ENCODE peak calls at places on chromosomes 2 and 18, in six cellular contexts. K is stomach, W is left ventricle myocardium inferior, T is GM23338, E is endodermal cell, F is breast epithelium. G is an unnamed sample.
A peak's percentile ranks its signal among the peaks of the same experiment; 100 is the strongest.

GRCh38 chr2:60936757-60937156 is 55.4 kb downstream of the REL start:
- DNase-seq in K (no peak), W (no peak), T (no peak), E (no peak), F (no peak), G (no peak)

GRCh38 chr2:28956415-28956826 is 24.7 kb upstream of the TOGARAM2 start:
- DNase-seq in K (no peak), W (no peak), T (peak; percentile 89), E (peak; percentile 91), F (no peak), G (no peak)

GRCh38 chr2:70258532-70258875 is 567 bp downstream of the PCYOX1 start:
- DNase-seq in K (peak; percentile 72), W (peak; percentile 85), T (peak; percentile 35), E (peak; percentile 76), F (peak; percentile 40), G (peak; percentile 71)

GRCh38 chr2:43022896-43023295 is 203.5 kb downstream of the ZFP36L2 start:
- DNase-seq in K (no peak), W (no peak), T (no peak), E (no peak), F (no peak), G (no peak)

GRCh38 chr2:231611273-231612198 is 18.9 kb downstream of the TEX44 start:
- DNase-seq in K (peak; percentile 65), W (no peak), T (peak; percentile 89), E (peak; percentile 89), F (peak; percentile 72), G (peak; percentile 76)

GRCh38 chr18:8177330-8178016 is 431.8 kb upstream of the RAB12 start:
- DNase-seq in K (peak; percentile 28), W (no peak), T (peak; percentile 50), E (no peak), F (no peak), G (no peak)

GRCh38 chr2:128536925-128537620 is 218.4 kb upstream of the HS6ST1 start:
- DNase-seq in K (peak; percentile 22), W (no peak), T (peak; percentile 64), E (peak; percentile 88), F (no peak), G (no peak)

GRCh38 chr2:231263118-231263831 is 64.8 kb downstream of the ARMC9 start:
- DNase-seq in K (no peak), W (no peak), T (no peak), E (no peak), F (no peak), G (no peak)

GRCh38 chr2:26685943-26686839 is 6.3 kb upstream of the KCNK3 start:
- DNase-seq in K (no peak), W (no peak), T (no peak), E (peak; percentile 74), F (no peak), G (no peak)

GRCh38 chr18:8391068-8391467 is 218.2 kb upstream of the RAB12 start:
- DNase-seq in K (no peak), W (no peak), T (no peak), E (no peak), F (no peak), G (no peak)

GRCh38 chr2:240787521-240788472 is 32.2 kb downstream of the KIF1A start:
- DNase-seq in K (no peak), W (peak; percentile 6), T (no peak), E (no peak), F (no peak), G (no peak)

GRCh38 chr2:152513681-152514080 is 178.7 kb downstream of the FMNL2 start:
- DNase-seq in K (no peak), W (no peak), T (no peak), E (no peak), F (no peak), G (no peak)

GRCh38 chr2:173048901-173049661 is 26.6 kb upstream of the MAP3K20 start:
- DNase-seq in K (peak; percentile 63), W (peak; percentile 73), T (no peak), E (no peak), F (peak; percentile 75), G (peak; percentile 87)

GRCh38 chr18:13436596-13436995 is 218.0 kb downstream of the LDLRAD4 start:
- DNase-seq in K (no peak), W (no peak), T (no peak), E (no peak), F (no peak), G (no peak)

GRCh38 chr18:55685638-55686037 is 97.6 kb upstream of the TCF4 start:
- DNase-seq in K (no peak), W (no peak), T (no peak), E (no peak), F (no peak), G (no peak)

GRCh38 chr2:236604971-236605734 is 35.5 kb downstream of the ACKR3 start:
- DNase-seq in K (no peak), W (no peak), T (peak; percentile 13), E (no peak), F (no peak), G (no peak)

GRCh38 chr2:69946351-69947077 is 14.9 kb downstream of the ASPRV1 start:
- DNase-seq in K (peak; percentile 38), W (no peak), T (no peak), E (no peak), F (no peak), G (peak; percentile 53)

GRCh38 chr2:206442516-206442853 is 847 bp upstream of the ADAM23 start:
- DNase-seq in K (no peak), W (no peak), T (no peak), E (no peak), F (no peak), G (no peak)

GRCh38 chr2:71615769-71616730 is 162.7 kb downstream of the DYSF start:
- DNase-seq in K (peak; percentile 7), W (no peak), T (no peak), E (peak; percentile 33), F (peak; percentile 12), G (peak; percentile 47)

GRCh38 chr2:178324072-178324471 is 126.9 kb downstream of the PRKRA start:
- DNase-seq in K (no peak), W (no peak), T (no peak), E (no peak), F (no peak), G (no peak)

GRCh38 chr2:64035067-64035942 is 16.1 kb upstream of the VPS54 start:
- DNase-seq in K (no peak), W (no peak), T (no peak), E (no peak), F (no peak), G (no peak)

GRCh38 chr18:27298215-27298804 is 113.2 kb upstream of the CHST9 start:
- DNase-seq in K (no peak), W (no peak), T (peak; percentile 68), E (no peak), F (no peak), G (no peak)

GRCh38 chr2:34419856-34420255 is 820.8 kb upstream of the FAM98A start:
- DNase-seq in K (no peak), W (no peak), T (no peak), E (no peak), F (no peak), G (no peak)

GRCh38 chr2:84703831-84704230 is 177.1 kb downstream of the TRABD2A start:
- DNase-seq in K (no peak), W (no peak), T (no peak), E (no peak), F (no peak), G (no peak)

GRCh38 chr2:42951263-42951938 is 159.0 kb upstream of the HAAO start:
- DNase-seq in K (no peak), W (no peak), T (no peak), E (no peak), F (no peak), G (no peak)

GRCh38 chr2:99249951-99250350 is 5.5 kb downstream of the LYG2 start:
- DNase-seq in K (no peak), W (no peak), T (no peak), E (no peak), F (no peak), G (no peak)

GRCh38 chr2:157471078-157471477 is 27.2 kb upstream of the CYTIP start:
- DNase-seq in K (no peak), W (no peak), T (no peak), E (no peak), F (no peak), G (no peak)

GRCh38 chr2:177296047-177296446 is 31.5 kb upstream of the NFE2L2 start:
- DNase-seq in K (no peak), W (no peak), T (no peak), E (no peak), F (no peak), G (no peak)

GRCh38 chr2:105468655-105469042 is 69.8 kb upstream of the FHL2 start:
- DNase-seq in K (no peak), W (no peak), T (no peak), E (peak; percentile 48), F (no peak), G (peak; percentile 32)

GRCh38 chr2:240642061-240642805 is 17.0 kb downstream of the GPR35 start:
- DNase-seq in K (peak; percentile 22), W (peak; percentile 3), T (no peak), E (peak; percentile 44), F (no peak), G (peak; percentile 18)

GRCh38 chr2:70354264-70354949 is 52.5 kb upstream of the FAM136A start:
- DNase-seq in K (no peak), W (no peak), T (no peak), E (no peak), F (no peak), G (no peak)

GRCh38 chr2:227117852-227118251 is 46.2 kb downstream of the COL4A4 start:
- DNase-seq in K (no peak), W (no peak), T (no peak), E (no peak), F (no peak), G (no peak)
- H3K27ac ChIP-seq in K (no peak overlapping the region), W (no peak overlapping the region), T (no peak overlapping the region), E (no peak overlapping the region), F (no peak overlapping the region), G (no peak overlapping the region)

DNA sequence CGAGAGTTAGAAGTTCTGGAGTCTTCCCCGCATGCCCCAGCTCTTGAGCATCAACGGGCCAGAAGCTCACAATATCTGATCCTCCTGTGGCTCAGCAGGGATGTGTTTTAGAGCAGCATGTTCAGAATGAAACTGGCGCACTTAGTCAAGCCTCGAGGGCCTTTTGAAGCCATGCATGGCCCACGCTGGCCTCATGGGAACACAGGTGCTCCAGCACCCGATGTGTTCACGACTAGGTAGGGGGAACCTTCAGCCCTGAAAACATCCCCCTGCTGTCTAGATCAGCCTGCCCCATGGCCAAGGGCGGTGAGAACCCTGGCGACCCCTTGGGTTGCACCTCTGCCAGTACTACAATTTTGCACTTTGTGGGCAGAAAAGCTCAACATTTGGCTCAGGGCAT is 32.8 kb downstream of the MSH6 start:
- DNase-seq in K (no peak), W (no peak), T (no peak), E (no peak), F (no peak), G (no peak)
- H3K36me3 ChIP-seq in K (peaks cover 37% of the 10 kb centered on the region), W (peaks cover 100% of the 10 kb centered on the region), T (peaks cover 24% of the 10 kb centered on the region), E (peaks cover 91% of the 10 kb centered on the region), F (no peaks in the 10 kb centered on the region), G (peaks cover 83% of the 10 kb centered on the region)

DNA sequence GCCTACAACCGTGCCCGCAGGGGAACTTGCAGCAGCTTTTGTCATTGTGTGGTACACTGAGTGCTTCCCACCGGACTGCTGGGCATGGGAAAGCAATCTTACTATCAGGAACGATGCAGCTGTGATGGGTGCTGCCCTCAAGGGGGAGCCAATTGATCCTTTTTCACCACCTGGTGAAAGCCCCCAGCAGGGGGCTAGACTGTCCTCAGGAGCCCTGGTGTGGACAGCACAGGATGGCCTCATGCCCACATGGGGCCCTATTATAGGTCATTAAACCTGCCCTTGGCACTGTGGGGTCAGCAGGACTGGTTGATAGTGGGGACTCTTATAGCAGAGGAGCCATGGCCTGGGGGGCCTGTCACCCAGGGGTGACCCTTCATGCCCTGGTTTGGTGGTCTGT is 172.2 kb downstream of the GLI2 start:
- DNase-seq in K (no peak), W (no peak), T (no peak), E (no peak), F (no peak), G (no peak)
- TF ChIP-seq CTCF in K (no peak), W (no peak), T (peak; percentile 21), E (peak; percentile 66), F (no peak), G (no peak)

GRCh38 chr18:61549889-61550288 is 216.7 kb downstream of the CDH20 start:
- DNase-seq in K (no peak), W (no peak), T (no peak), E (no peak), F (no peak), G (no peak)
- H3K27ac ChIP-seq in K (no peak overlapping the region), W (no peak overlapping the region), T (no peak overlapping the region), E (peak overlapping the region; percentile 26), F (no peak overlapping the region), G (no peak overlapping the region)